ENCODE peak calls at places on chromosomes 11 and 22, in four cellular contexts. Y, T, A and L are unnamed samples.

GRCh38 chr22:20025401-20026203 is 4.7 kb downstream of the TANGO2 start:
- DNase-seq in Y (no peak), A (no peak), T (no peak), L (no peak)

GRCh38 chr11:63535734-63536133 is 874 bp upstream of the PLAAT4 start:
- DNase-seq in A (no peak), Y (no peak), T (no peak), L (no peak)

GRCh38 chr11:1766719-1767398 is 3.1 kb upstream of the CTSD start:
- DNase-seq in Y (no peak), A (no peak), T (no peak), L (no peak)

GRCh38 chr11:127996825-127997224 is 590.5 kb downstream of the ETS1 start:
- DNase-seq in A (no peak), Y (no peak), T (peak), L (no peak)

GRCh38 chr11:63816732-63817131 is 3.5 kb downstream of the SPINDOC start:
- DNase-seq in T (no peak), Y (no peak), A (no peak), L (no peak)

GRCh38 chr11:119434531-119435330 is 11.8 kb upstream of the THY1 start:
- DNase-seq in Y (no peak), A (no peak), T (no peak), L (no peak)

GRCh38 chr11:109994896-109995295 is 98.3 kb upstream of the ZC3H12C start:
- DNase-seq in A (no peak), Y (no peak), T (no peak), L (no peak)

GRCh38 chr11:11171854-11172253 is 181.2 kb downstream of the CSNK2A3 start:
- DNase-seq in A (no peak), T (no peak), Y (no peak), L (no peak)

GRCh38 chr11:69587454-69588081 is 53.4 kb upstream of the CCND1 start:
- DNase-seq in A (no peak), T (peak), Y (no peak), L (no peak)

GRCh38 chr11:27281276-27281675 is 81.7 kb downstream of the CCDC34 start:
- DNase-seq in T (no peak), A (no peak), Y (no peak), L (no peak)

GRCh38 chr11:68342459-68343158 is 30.2 kb downstream of the LRP5 start:
- DNase-seq in A (no peak), Y (no peak), T (no peak), L (peak)

GRCh38 chr11:112831041-112831440 is 130.2 kb upstream of the NCAM1 start:
- DNase-seq in A (no peak), T (no peak), Y (no peak), L (no peak)

GRCh38 chr11:76201056-76201455 is 5.2 kb downstream of the WNT11 start:
- DNase-seq in A (peak), Y (no peak), T (no peak), L (no peak)

GRCh38 chr11:73177380-73178091 is 35.4 kb upstream of the FCHSD2 start:
- DNase-seq in A (peak), T (peak), Y (no peak), L (no peak)

GRCh38 chr11:35359321-35360058 is 59.9 kb downstream of the SLC1A2 start:
- DNase-seq in Y (no peak), T (peak), A (no peak), L (no peak)

GRCh38 chr11:8812438-8812837 is 98.6 kb upstream of the AKIP1 start:
- DNase-seq in A (no peak), T (peak), Y (no peak), L (no peak)

GRCh38 chr11:10211470-10211869 is 82.5 kb downstream of the SBF2 start:
- DNase-seq in A (no peak), T (no peak), Y (no peak), L (no peak)

GRCh38 chr11:106853850-106854401 is 164.3 kb downstream of the GUCY1A2 start:
- DNase-seq in T (no peak), Y (no peak), A (no peak), L (no peak)

GRCh38 chr11:34044664-34045485 is 6.7 kb upstream of the CAPRIN1 start:
- DNase-seq in A (no peak), Y (no peak), T (peak), L (no peak)

GRCh38 chr11:30499940-30500339 is 86.2 kb downstream of the MPPED2 start:
- DNase-seq in A (no peak), Y (no peak), T (no peak), L (no peak)

GRCh38 chr11:73412308-73412707 is 36.1 kb downstream of the RELT start:
- DNase-seq in T (no peak), Y (no peak), A (no peak), L (no peak)

GRCh38 chr11:6151117-6151516 is 19.0 kb downstream of the OR52B2 start:
- DNase-seq in T (no peak), A (no peak), Y (no peak), L (no peak)

GRCh38 chr11:3674189-3674588 is 3.0 kb upstream of the CHRNA10 start:
- DNase-seq in Y (no peak), A (no peak), T (peak), L (no peak)

GRCh38 chr22:50185384-50186087 is at the start of gene TRABD:
- DNase-seq in Y (peak), A (peak), T (peak), L (peak)

GRCh38 chr11:114162719-114163123 is 103.2 kb downstream of the ZBTB16 start:
- DNase-seq in Y (peak), T (peak), A (peak), L (peak)

GRCh38 chr11:103528596-103528995 is 419.4 kb downstream of the DYNC2H1 start:
- DNase-seq in A (no peak), Y (no peak), T (no peak), L (no peak)

GRCh38 chr11:102935514-102935913 is 20.0 kb downstream of the MMP13 start:
- DNase-seq in T (no peak), Y (no peak), A (no peak), L (no peak)

GRCh38 chr11:67705264-67705663 is 30.8 kb upstream of the ALDH3B2 start:
- DNase-seq in Y (no peak), A (no peak), T (no peak), L (no peak)

GRCh38 chr11:128302425-128303186 is 284.8 kb downstream of the ETS1 start:
- DNase-seq in A (no peak), T (no peak), Y (no peak), L (no peak)

GRCh38 chr22:19782533-19782932 is 22.0 kb downstream of the TBX1 start:
- DNase-seq in Y (no peak), A (no peak), T (no peak), L (peak)

GRCh38 chr11:72972541-72973128 is 158.4 kb downstream of the ATG16L2 start:
- DNase-seq in Y (no peak), T (peak), A (no peak), L (no peak)

GRCh38 chr11:7904910-7905309 is 26.2 kb downstream of the OR10A6 start:
- DNase-seq in Y (no peak), A (no peak), T (peak), L (no peak)

GRCh38 chr22:17154971-17155370 is 4.1 kb downstream of the HDHD5 start:
- DNase-seq in A (no peak), T (no peak), Y (no peak), L (no peak)

GRCh38 chr11:92141725-92142124 is 82.9 kb upstream of the FAT3 start:
- DNase-seq in A (no peak), Y (no peak), T (no peak), L (no peak)

GRCh38 chr11:64251986-64252837 is 882 bp downstream of the PLCB3 start:
- DNase-seq in Y (no peak), T (no peak), A (peak), L (no peak)

GRCh38 chr22:43342347-43343261 is 568 bp downstream of the SCUBE1 start:
- DNase-seq in Y (no peak), A (no peak), T (no peak), L (no peak)

GRCh38 chr22:27880778-27881394 is 38.2 kb downstream of the PITPNB start:
- DNase-seq in T (peak), Y (peak), A (no peak), L (no peak)

GRCh38 chr11:44729065-44729464 is 2.3 kb downstream of the TSPAN18 start:
- DNase-seq in T (no peak), A (no peak), Y (no peak), L (no peak)

GRCh38 chr22:45553333-45554039 is 50.8 kb downstream of the FBLN1 start:
- DNase-seq in T (peak), A (peak), Y (peak), L (peak)

GRCh38 chr22:45552017-45552411 is 49.3 kb downstream of the FBLN1 start:
- DNase-seq in A (no peak), Y (no peak), T (no peak), L (no peak)

GRCh38 chr22:45551310-45552016 is 48.8 kb downstream of the FBLN1 start:
- DNase-seq in Y (no peak), T (no peak), A (peak), L (no peak)

GRCh38 chr22:45554040-45554406 is 51.3 kb downstream of the FBLN1 start:
- DNase-seq in A (no peak), Y (no peak), T (no peak), L (no peak)

GRCh38 chr22:45552580-45553332 is 50.1 kb downstream of the FBLN1 start:
- DNase-seq in A (peak), Y (no peak), T (peak), L (no peak)
- TF ChIP-seq CTCF in A (peak), Y (peak), T (peak), L (no peak)

DNA sequence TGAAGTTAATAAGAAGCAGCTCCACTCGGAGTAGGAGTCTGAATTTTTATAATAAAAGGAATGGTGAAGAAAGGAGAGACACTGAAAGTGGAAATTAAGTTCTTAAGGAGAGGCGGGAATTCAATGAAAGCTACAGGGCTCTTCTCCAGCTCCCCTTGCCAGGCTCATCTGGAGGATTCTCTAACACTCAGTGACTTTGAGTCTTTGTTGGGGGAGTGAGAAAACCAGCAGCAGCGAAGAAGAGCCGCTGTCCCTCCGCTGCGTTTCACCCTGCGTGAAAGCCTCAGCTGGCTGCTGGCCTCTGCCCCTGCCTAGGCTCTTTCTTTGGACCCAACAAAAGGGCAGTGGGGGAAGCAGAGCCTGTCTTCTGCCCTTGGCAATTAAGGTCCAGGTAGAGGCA is 113.0 kb downstream of the NTM start:
- DNase-seq in Y (no peak), A (no peak), T (no peak), L (no peak)
- TF ChIP-seq CTCF in Y (no peak), A (no peak), T (no peak), L (no peak)

DNA sequence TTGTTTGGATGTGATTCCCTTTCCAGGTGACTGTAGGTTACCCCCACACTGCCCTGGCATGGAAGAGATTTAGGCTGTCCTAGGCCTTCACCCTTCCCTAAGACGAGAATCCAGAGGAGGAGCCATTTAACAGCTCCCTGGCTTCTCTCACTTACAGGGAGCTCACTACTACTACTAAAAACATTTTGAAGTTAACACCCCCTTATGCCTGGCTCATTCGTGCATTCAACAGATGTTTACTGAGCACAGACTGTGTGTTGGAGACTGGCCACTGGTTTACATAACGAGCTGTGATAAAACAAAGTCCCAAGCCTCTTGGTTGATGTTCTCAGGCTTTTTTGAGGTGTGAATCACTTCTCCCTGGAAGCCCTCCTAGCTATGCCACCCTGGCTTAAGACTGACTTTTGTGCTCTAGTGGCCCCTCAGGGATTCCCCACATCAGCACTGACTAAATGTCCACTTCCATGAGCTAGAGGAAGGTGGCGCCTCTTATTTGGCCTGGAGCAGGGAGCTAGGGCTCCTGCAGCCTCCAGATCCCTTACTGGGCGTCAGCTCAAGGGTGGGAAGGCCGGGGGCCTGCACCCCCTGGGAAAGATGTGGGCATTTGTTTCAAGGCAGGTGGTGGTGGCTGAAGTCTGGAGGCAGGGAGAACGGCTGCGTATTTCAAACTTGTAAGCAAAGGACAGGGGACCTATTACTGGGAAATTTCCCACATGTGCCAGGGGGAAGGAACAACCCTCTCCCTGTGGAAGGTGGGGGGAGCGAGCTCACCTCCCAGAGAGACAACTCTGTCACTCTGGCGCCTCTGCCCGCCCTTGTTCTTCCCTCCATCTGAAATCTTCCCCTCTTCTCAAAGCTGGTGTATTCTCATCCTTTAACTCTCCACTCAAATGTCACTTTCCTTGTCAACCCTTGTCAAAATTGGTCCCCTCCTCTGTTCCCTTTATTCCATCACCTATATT is 19.4 kb upstream of the MALAT1 start:
- DNase-seq in T (peak), A (peak), Y (no peak), L (no peak)
- TF ChIP-seq CTCF in T (peak), A (peak), Y (peak), L (no peak)

DNA sequence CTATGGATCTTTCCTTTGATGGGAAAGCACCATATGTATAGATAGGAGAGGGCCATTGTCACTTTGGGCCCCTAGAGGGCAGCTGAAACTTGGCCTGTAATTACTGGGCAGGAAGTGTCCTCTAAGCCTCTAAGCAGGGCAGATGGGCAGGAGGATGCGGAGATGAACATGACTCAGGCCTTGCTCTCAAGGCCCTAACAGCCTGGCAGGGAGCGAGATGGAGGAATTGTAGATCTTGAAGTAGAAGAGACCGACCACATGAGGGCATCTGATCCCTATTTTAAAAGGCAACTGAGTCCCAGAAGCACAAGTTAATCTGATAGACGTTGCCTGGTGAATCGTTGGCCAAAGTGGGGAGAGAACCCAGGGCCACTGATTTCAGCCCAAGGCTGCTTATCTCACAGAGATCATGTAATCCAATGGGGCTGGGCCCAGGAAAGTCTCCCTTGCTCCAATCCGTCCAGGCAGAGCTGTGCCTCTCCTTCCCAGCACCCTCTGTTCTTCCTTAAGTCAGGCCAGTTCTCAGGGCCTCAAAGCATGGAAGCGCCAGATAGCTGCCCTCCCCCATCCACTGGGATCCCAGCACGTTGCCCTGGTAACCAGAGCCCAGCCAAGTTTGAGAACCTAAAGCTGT is 2.5 kb upstream of the SEPTIN3 start:
- DNase-seq in T (peak), A (no peak), Y (peak), L (no peak)
- TF ChIP-seq CTCF in T (peak), A (peak), Y (peak), L (no peak)

GRCh38 chr11:131465746-131466145 is 95.3 kb downstream of the NTM start:
- DNase-seq in A (no peak), T (no peak), Y (peak), L (no peak)
- TF ChIP-seq CTCF in A (no peak), T (no peak), Y (no peak), L (no peak)